ENCODE peak calls at places on chromosomes 12 and 14, in five cellular contexts. One of them, this sample, is unnamed.

GRCh38 chr14:54881761-54882401 is 20.7 kb downstream of the GCH1 start:
- DNase-seq in CD4-positive, alpha-beta T cell: no peak
- DNase-seq in CD8-positive, alpha-beta memory T cell: no peak
- DNase-seq in BJ: no peak
- DNase-seq in H54: no peak
- DNase-seq in this sample: peak; percentile 35

GRCh38 chr12:53492830-53493609 is 6.2 kb downstream of the MAP3K12 start:
- DNase-seq in CD4-positive, alpha-beta T cell: peak; percentile 80
- DNase-seq in CD8-positive, alpha-beta memory T cell: peak; percentile 82
- DNase-seq in BJ: no peak
- DNase-seq in H54: peak; percentile 75
- DNase-seq in this sample: peak; percentile 90

GRCh38 chr12:21666722-21667121 is 9.1 kb upstream of the LDHB start:
- DNase-seq in CD4-positive, alpha-beta T cell: no peak
- DNase-seq in CD8-positive, alpha-beta memory T cell: no peak
- DNase-seq in BJ: no peak
- DNase-seq in H54: no peak
- DNase-seq in this sample: no peak

GRCh38 chr12:99154264-99154982 is 493.1 kb upstream of the GARIN6 start:
- DNase-seq in CD4-positive, alpha-beta T cell: no peak
- DNase-seq in CD8-positive, alpha-beta memory T cell: no peak
- DNase-seq in BJ: no peak
- DNase-seq in H54: no peak
- DNase-seq in this sample: peak; percentile 22

GRCh38 chr14:59215353-59215752 is 26.9 kb downstream of the DAAM1 start:
- DNase-seq in CD4-positive, alpha-beta T cell: no peak
- DNase-seq in CD8-positive, alpha-beta memory T cell: no peak
- DNase-seq in BJ: peak; percentile 24
- DNase-seq in H54: no peak
- DNase-seq in this sample: peak; percentile 82

GRCh38 chr12:31591308-31591901 is 469 bp upstream of the DENND5B start:
- DNase-seq in CD4-positive, alpha-beta T cell: no peak
- DNase-seq in CD8-positive, alpha-beta memory T cell: no peak
- DNase-seq in BJ: no peak
- DNase-seq in H54: no peak
- DNase-seq in this sample: peak; percentile 32

GRCh38 chr14:72104011-72104613 is 171.9 kb downstream of the RGS6 start:
- DNase-seq in CD4-positive, alpha-beta T cell: peak; percentile 6
- DNase-seq in CD8-positive, alpha-beta memory T cell: no peak
- DNase-seq in BJ: no peak
- DNase-seq in H54: peak; percentile 15
- DNase-seq in this sample: no peak

GRCh38 chr14:61262082-61262481 is 19.1 kb downstream of the TMEM30B start:
- DNase-seq in CD4-positive, alpha-beta T cell: no peak
- DNase-seq in CD8-positive, alpha-beta memory T cell: no peak
- DNase-seq in BJ: no peak
- DNase-seq in H54: no peak
- DNase-seq in this sample: no peak

GRCh38 chr12:112418248-112418595 is 525 bp upstream of the PTPN11 start:
- DNase-seq in CD4-positive, alpha-beta T cell: no peak
- DNase-seq in CD8-positive, alpha-beta memory T cell: no peak
- DNase-seq in BJ: no peak
- DNase-seq in H54: no peak
- DNase-seq in this sample: no peak

GRCh38 chr14:86003998-86004397 is 474.1 kb downstream of the FLRT2 start:
- DNase-seq in CD4-positive, alpha-beta T cell: no peak
- DNase-seq in CD8-positive, alpha-beta memory T cell: no peak
- DNase-seq in BJ: no peak
- DNase-seq in H54: no peak
- DNase-seq in this sample: peak; percentile 3

GRCh38 chr12:123934829-123935228 is 37.8 kb downstream of the CCDC92 start:
- DNase-seq in CD4-positive, alpha-beta T cell: no peak
- DNase-seq in CD8-positive, alpha-beta memory T cell: no peak
- DNase-seq in BJ: no peak
- DNase-seq in H54: no peak
- DNase-seq in this sample: peak; percentile 35

GRCh38 chr12:46198913-46199312 is 69.9 kb downstream of the SLC38A1 start:
- DNase-seq in CD4-positive, alpha-beta T cell: no peak
- DNase-seq in CD8-positive, alpha-beta memory T cell: no peak
- DNase-seq in BJ: no peak
- DNase-seq in H54: no peak
- DNase-seq in this sample: no peak

GRCh38 chr12:131929530-131930456 is 717 bp downstream of the PUS1 start:
- DNase-seq in CD4-positive, alpha-beta T cell: peak; percentile 17
- DNase-seq in CD8-positive, alpha-beta memory T cell: no peak
- DNase-seq in BJ: no peak
- DNase-seq in H54: no peak
- DNase-seq in this sample: no peak

GRCh38 chr14:80211143-80212024 is at the start of gene DIO2:
- DNase-seq in CD4-positive, alpha-beta T cell: no peak
- DNase-seq in CD8-positive, alpha-beta memory T cell: no peak
- DNase-seq in BJ: no peak
- DNase-seq in H54: no peak
- DNase-seq in this sample: no peak

GRCh38 chr12:88753074-88753473 is 172.8 kb upstream of the KITLG start:
- DNase-seq in CD4-positive, alpha-beta T cell: no peak
- DNase-seq in CD8-positive, alpha-beta memory T cell: no peak
- DNase-seq in BJ: no peak
- DNase-seq in H54: no peak
- DNase-seq in this sample: peak; percentile 14

GRCh38 chr12:121446760-121447159 is 46.8 kb downstream of the RNF34 start:
- DNase-seq in CD4-positive, alpha-beta T cell: no peak
- DNase-seq in CD8-positive, alpha-beta memory T cell: no peak
- DNase-seq in BJ: no peak
- DNase-seq in H54: no peak
- DNase-seq in this sample: no peak

GRCh38 chr14:32825058-32825457 is 113.6 kb upstream of the NPAS3 start:
- DNase-seq in CD4-positive, alpha-beta T cell: no peak
- DNase-seq in CD8-positive, alpha-beta memory T cell: no peak
- DNase-seq in BJ: no peak
- DNase-seq in H54: no peak
- DNase-seq in this sample: no peak

GRCh38 chr12:112163471-112164325 is 38.3 kb downstream of the TRAFD1 start:
- DNase-seq in CD4-positive, alpha-beta T cell: no peak
- DNase-seq in CD8-positive, alpha-beta memory T cell: no peak
- DNase-seq in BJ: no peak
- DNase-seq in H54: no peak
- DNase-seq in this sample: no peak

GRCh38 chr12:118135788-118136558 is at the start of gene PEBP1:
- DNase-seq in CD4-positive, alpha-beta T cell: peak; percentile 92
- DNase-seq in CD8-positive, alpha-beta memory T cell: peak; percentile 91
- DNase-seq in BJ: peak; percentile 52
- DNase-seq in H54: peak; percentile 96
- DNase-seq in this sample: peak; percentile 90

GRCh38 chr12:11500222-11500860 is 105.0 kb upstream of the PRB2 start:
- DNase-seq in CD4-positive, alpha-beta T cell: peak; percentile 65
- DNase-seq in CD8-positive, alpha-beta memory T cell: peak; percentile 65
- DNase-seq in BJ: no peak
- DNase-seq in H54: no peak
- DNase-seq in this sample: peak; percentile 74

GRCh38 chr14:59161571-59162175 is 26.8 kb upstream of the DAAM1 start:
- DNase-seq in CD4-positive, alpha-beta T cell: no peak
- DNase-seq in CD8-positive, alpha-beta memory T cell: no peak
- DNase-seq in BJ: peak; percentile 10
- DNase-seq in H54: peak; percentile 9
- DNase-seq in this sample: peak; percentile 85